ENCODE peak calls at places on chromosomes 12 and 14, in ten cellular contexts. K is CD4-positive, alpha-beta memory T cell; T is suprapubic skin; I is heart left ventricle; M is astrocyte of the spinal cord; A is K562; S is lung; L is kidney; C is mucosa of descending colon; Q is WERI-Rb-1. J is an unnamed sample.

GRCh38 chr12:40647651-40648050 is 44.6 kb upstream of the CNTN1 start:
- DNase-seq in K (no peak), T (no peak), M (no peak), I (no peak), C (no peak), Q (no peak), L (no peak), A (no peak), S (no peak), J (no peak)

GRCh38 chr14:89915114-89915878 is 39.2 kb downstream of the EFCAB11 start:
- DNase-seq in S (peak; percentile 45), L (no peak), I (peak; percentile 47), Q (peak; percentile 35), C (no peak), T (no peak), A (peak; percentile 56), M (peak; percentile 83), K (peak; percentile 64), J (no peak)

GRCh38 chr12:89574736-89575208 is 48.9 kb upstream of the POC1B start:
- DNase-seq in C (no peak), M (peak; percentile 80), A (peak; percentile 31), L (no peak), T (no peak), Q (no peak), I (peak; percentile 37), K (no peak), S (no peak), J (no peak)

GRCh38 chr12:3251691-3252090 is 174.5 kb downstream of the TSPAN9 start:
- DNase-seq in K (no peak), L (no peak), C (no peak), I (peak; percentile 72), A (no peak), S (no peak), M (no peak), T (no peak), Q (no peak), J (no peak)

GRCh38 chr12:47945341-47945728 is 18.1 kb upstream of the TMEM106C start:
- DNase-seq in S (no peak), I (no peak), K (no peak), C (no peak), A (no peak), Q (no peak), L (no peak), T (no peak), M (no peak), J (no peak)

GRCh38 chr12:28129031-28129430 is 61.2 kb upstream of the CCDC91 start:
- DNase-seq in L (no peak), A (no peak), S (no peak), I (no peak), M (no peak), Q (no peak), T (no peak), C (no peak), K (no peak), J (no peak)

GRCh38 chr12:97168804-97169203 is 261.7 kb downstream of the NEDD1 start:
- DNase-seq in A (no peak), I (no peak), T (no peak), M (no peak), C (no peak), L (no peak), K (no peak), S (no peak), Q (no peak), J (no peak)

GRCh38 chr14:90421621-90422020 is 24.8 kb downstream of the CALM1 start:
- DNase-seq in Q (no peak), C (no peak), S (no peak), K (no peak), T (no peak), A (no peak), M (no peak), L (no peak), I (no peak), J (no peak)

GRCh38 chr12:69657376-69658137 is 41.5 kb downstream of the BEST3 start:
- DNase-seq in T (no peak), C (no peak), S (no peak), K (no peak), M (peak; percentile 12), A (peak; percentile 69), I (no peak), Q (no peak), L (peak; percentile 84), J (no peak)

GRCh38 chr12:121980211-121980891 is 41.3 kb upstream of the BCL7A start:
- DNase-seq in K (no peak), L (no peak), T (no peak), A (no peak), Q (no peak), I (no peak), S (no peak), C (no peak), M (peak; percentile 62), J (no peak)
- H3K4me3 ChIP-seq in K (no peak overlapping the region), L (no peak overlapping the region), T (no peak overlapping the region), A (no peak overlapping the region), Q (no peak overlapping the region), I (no peak overlapping the region), S (no peak overlapping the region), C (no peak overlapping the region), M (no peak overlapping the region), J (no peak overlapping the region)

GRCh38 chr12:106106892-106107291 is 31.9 kb downstream of the NUAK1 start:
- DNase-seq in Q (no peak), C (no peak), I (no peak), A (no peak), T (no peak), M (peak; percentile 39), L (no peak), S (no peak), K (no peak), J (no peak)

GRCh38 chr12:106106129-106106566 is 32.6 kb downstream of the NUAK1 start:
- DNase-seq in C (no peak), M (no peak), T (no peak), Q (no peak), S (no peak), K (no peak), L (no peak), I (no peak), A (no peak), J (no peak)

GRCh38 chr12:106109168-106109910 is 29.4 kb downstream of the NUAK1 start:
- DNase-seq in C (no peak), M (no peak), S (no peak), Q (no peak), I (no peak), K (no peak), A (no peak), T (no peak), L (no peak), J (no peak)

GRCh38 chr12:106108187-106108816 is 30.5 kb downstream of the NUAK1 start:
- DNase-seq in A (no peak), Q (no peak), T (no peak), C (no peak), L (no peak), K (no peak), I (peak; percentile 51), M (peak; percentile 73), S (no peak), J (no peak)

DNA sequence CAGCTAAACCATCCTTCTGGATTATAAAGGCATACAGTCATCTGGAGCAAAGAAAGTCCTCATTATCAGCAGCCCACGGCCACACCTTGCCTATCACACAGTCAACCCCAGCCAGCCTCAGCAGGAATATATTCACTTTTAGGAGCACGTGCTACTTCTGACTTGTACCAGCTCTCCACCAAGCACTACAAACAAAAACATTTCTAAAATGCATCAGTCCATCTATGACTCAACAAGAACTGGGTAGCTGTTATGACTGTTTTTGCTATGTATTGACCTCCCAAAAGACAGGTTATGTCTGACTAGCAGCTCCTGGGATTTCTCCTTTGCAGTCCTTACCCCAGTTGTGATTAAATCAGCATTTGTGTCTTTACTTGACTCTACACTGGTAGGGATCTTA is 31.2 kb downstream of the NUAK1 start:
- DNase-seq in Q (no peak), A (no peak), M (peak; percentile 54), L (no peak), T (no peak), K (no peak), C (no peak), I (no peak), S (no peak), J (no peak)
- H3K4me3 ChIP-seq in Q (no peak overlapping the region), A (no peak overlapping the region), M (no peak overlapping the region), L (no peak overlapping the region), T (no peak overlapping the region), K (no peak overlapping the region), C (no peak overlapping the region), I (no peak overlapping the region), S (no peak overlapping the region), J (no peak overlapping the region)

GRCh38 chr12:127209318-127209717 is 1057.7 kb upstream of the TMEM132C start:
- DNase-seq in S (no peak), M (no peak), C (no peak), A (no peak), T (no peak), K (no peak), L (no peak), Q (no peak), I (no peak), J (no peak)

DNA sequence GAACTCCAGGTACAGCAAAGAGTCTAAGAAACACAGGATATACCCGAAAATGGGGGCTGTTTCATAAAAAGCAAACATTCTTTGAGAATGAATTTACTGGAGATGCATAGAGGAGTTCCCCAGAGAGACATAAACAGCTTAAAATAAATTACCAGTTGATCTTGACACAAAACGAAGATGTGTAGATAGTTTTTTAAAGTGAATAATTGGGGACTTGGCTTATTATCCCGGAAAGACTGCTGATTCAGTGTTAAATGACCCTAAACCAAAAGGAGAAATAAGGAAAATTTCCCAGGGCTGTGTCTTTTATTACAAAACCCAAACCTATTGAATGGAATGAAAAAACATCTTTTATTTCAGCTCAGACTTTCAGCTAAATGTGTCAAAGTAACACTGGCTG is 1052.8 kb upstream of the TMEM132C start:
- DNase-seq in I (no peak), C (no peak), Q (no peak), M (no peak), S (no peak), K (no peak), L (no peak), A (no peak), T (no peak), J (no peak)
- H3K4me3 ChIP-seq in I (no peak overlapping the region), C (no peak overlapping the region), Q (no peak overlapping the region), M (no peak overlapping the region), S (no peak overlapping the region), K (no peak overlapping the region), L (no peak overlapping the region), A (no peak overlapping the region), T (no peak overlapping the region), J (no peak overlapping the region)

GRCh38 chr14:69792887-69793421 is 4.1 kb downstream of the SLC10A1 start:
- DNase-seq in L (no peak), A (no peak), I (no peak), Q (no peak), M (no peak), C (no peak), K (no peak), T (no peak), S (no peak), J (no peak)

GRCh38 chr14:69784942-69785341 is 12.1 kb downstream of the SLC10A1 start:
- DNase-seq in M (no peak), S (no peak), A (no peak), I (no peak), K (no peak), T (no peak), Q (no peak), L (no peak), C (no peak), J (no peak)

GRCh38 chr14:69786628-69787027 is 10.4 kb downstream of the SLC10A1 start:
- DNase-seq in K (no peak), S (no peak), M (no peak), L (no peak), C (no peak), T (no peak), I (no peak), A (no peak), Q (no peak), J (no peak)

GRCh38 chr14:69794791-69795190 is 2.2 kb downstream of the SLC10A1 start:
- DNase-seq in K (no peak), M (no peak), Q (no peak), L (no peak), C (no peak), I (no peak), T (no peak), A (no peak), S (no peak), J (no peak)

GRCh38 chr14:69789118-69789640 is 7.9 kb downstream of the SLC10A1 start:
- DNase-seq in C (no peak), I (no peak), A (no peak), L (no peak), M (no peak), T (no peak), K (no peak), Q (no peak), S (no peak), J (no peak)
- H3K4me3 ChIP-seq in C (no peak overlapping the region), I (no peak overlapping the region), A (no peak overlapping the region), L (no peak overlapping the region), M (no peak overlapping the region), T (no peak overlapping the region), K (no peak overlapping the region), Q (no peak overlapping the region), S (no peak overlapping the region), J (no peak overlapping the region)